ENCODE peak calls at places on chromosomes 16 and 17, in six cellular contexts. O, H, L, F, C and K are unnamed samples.

GRCh38 chr16:87696796-87697195 is 69.0 kb downstream of the KLHDC4 start:
- DNase-seq in C (no peak), L (no peak), F (no peak), H (no peak), O (no peak), K (no peak)

GRCh38 chr17:6480325-6480675 is 36.0 kb downstream of the PIMREG start:
- DNase-seq in F (no peak), L (no peak), H (no peak), O (no peak), C (no peak), K (no peak)

GRCh38 chr17:57889892-57890856 is 40.3 kb upstream of the MRPS23 start:
- DNase-seq in C (peak; percentile 39), H (peak; percentile 92), F (peak; percentile 96), L (peak; percentile 78), O (peak; percentile 57), K (peak; percentile 63)

GRCh38 chr16:23948949-23949392 is 113.2 kb downstream of the PRKCB start:
- DNase-seq in O (no peak), L (no peak), H (no peak), F (no peak), C (no peak), K (no peak)

GRCh38 chr17:74935048-74935447 is 650 bp upstream of the OTOP3 start:
- DNase-seq in O (peak; percentile 59), F (no peak), L (no peak), C (no peak), H (no peak), K (no peak)

GRCh38 chr16:26413780-26414179 is 652.9 kb upstream of the C16orf82 start:
- DNase-seq in H (no peak), C (no peak), L (no peak), O (no peak), F (no peak), K (no peak)

GRCh38 chr17:76593338-76593737 is 7.7 kb upstream of the ST6GALNAC2 start:
- DNase-seq in L (no peak), O (peak; percentile 76), C (no peak), H (no peak), F (no peak), K (no peak)

GRCh38 chr17:36938566-36939058 is 1.3 kb downstream of the LHX1 start:
- DNase-seq in L (no peak), O (no peak), H (no peak), C (no peak), F (no peak), K (no peak)

GRCh38 chr17:41367426-41368075 is 2.1 kb downstream of the KRT33B start:
- DNase-seq in F (no peak), O (no peak), C (peak; percentile 56), H (peak; percentile 93), L (no peak), K (peak; percentile 50)

GRCh38 chr16:67555795-67556212 is 6.5 kb upstream of the CTCF start:
- DNase-seq in H (no peak), F (no peak), C (no peak), O (no peak), L (no peak), K (peak; percentile 67)

GRCh38 chr17:75927286-75927922 is 13.4 kb downstream of the FBF1 start:
- DNase-seq in L (no peak), O (peak; percentile 80), F (no peak), C (no peak), H (peak; percentile 30), K (peak; percentile 31)

GRCh38 chr17:17423656-17424055 is 53.1 kb upstream of the MED9 start:
- DNase-seq in L (no peak), H (no peak), F (no peak), C (no peak), O (no peak), K (no peak)

GRCh38 chr17:37430051-37430591 is 23.4 kb downstream of the TADA2A start:
- DNase-seq in H (peak; percentile 44), F (no peak), O (no peak), L (no peak), C (no peak), K (peak; percentile 50)

GRCh38 chr16:3650631-3651265 is 3.7 kb upstream of the DNASE1 start:
- DNase-seq in H (no peak), L (no peak), O (no peak), C (no peak), F (peak; percentile 63), K (no peak)

GRCh38 chr16:5867250-5867649 is 769.7 kb upstream of the EEF2KMT start:
- DNase-seq in O (no peak), H (no peak), C (no peak), F (no peak), L (no peak), K (no peak)

GRCh38 chr17:35087731-35088646 is 24.5 kb upstream of the RFFL start:
- DNase-seq in C (no peak), O (peak; percentile 48), L (no peak), H (peak; percentile 47), F (peak; percentile 84), K (peak; percentile 58)

GRCh38 chr16:4690946-4691665 is 2.3 kb upstream of the NUDT16L1 start:
- DNase-seq in C (no peak), F (no peak), H (no peak), L (no peak), O (no peak), K (no peak)

GRCh38 chr16:59342669-59343068 is 608.6 kb upstream of the GOT2 start:
- DNase-seq in H (no peak), F (no peak), L (no peak), O (no peak), C (no peak), K (no peak)

GRCh38 chr17:29010586-29010985 is 4.8 kb upstream of the SEZ6 start:
- DNase-seq in O (no peak), C (no peak), L (no peak), F (no peak), H (no peak), K (no peak)

GRCh38 chr17:21214777-21215541 is 998 bp upstream of the TMEM11 start:
- DNase-seq in F (no peak), L (no peak), H (peak; percentile 27), C (no peak), O (no peak), K (peak; percentile 39)

GRCh38 chr17:47830991-47831933 is at the start of the genes LRRC46 and MRPL10:
- DNase-seq in H (peak; percentile 100), F (peak; percentile 97), O (peak; percentile 97), C (peak; percentile 94), L (peak; percentile 81), K (peak; percentile 95)

GRCh38 chr17:76103274-76104139 is at the start of gene EXOC7:
- DNase-seq in C (peak; percentile 83), O (peak; percentile 95), H (peak; percentile 99), F (peak; percentile 98), L (peak; percentile 73), K (peak; percentile 93)

GRCh38 chr17:39715375-39716072 is 14.8 kb downstream of the MIEN1 start:
- DNase-seq in F (no peak), O (no peak), C (no peak), H (no peak), L (no peak), K (no peak)

GRCh38 chr16:14505846-14506245 is 124.2 kb downstream of the PARN start:
- DNase-seq in C (no peak), F (no peak), H (no peak), O (no peak), L (no peak), K (peak; percentile 77)

GRCh38 chr16:48053346-48053745 is 102.4 kb downstream of the ABCC12 start:
- DNase-seq in L (peak; percentile 60), H (peak; percentile 23), O (no peak), C (no peak), F (no peak), K (peak; percentile 89)

GRCh38 chr16:66131895-66132294 is 234.6 kb upstream of the CDH5 start:
- DNase-seq in O (no peak), C (no peak), F (no peak), H (no peak), L (no peak), K (peak; percentile 46)